ENCODE peak calls at places on chromosomes 6 and 20, in ten cellular contexts. One of them, this sample, is unnamed.

GRCh38 chr6:162181741-162182401 is 545.7 kb downstream of the PRKN start:
- ATAC-seq in T-cell: no peak
- ATAC-seq in activated CD8-positive, alpha-beta T cell treated with anti-CD3 and anti-CD28 coated beads for 36 hours: peak
- ATAC-seq in central memory CD8-positive, alpha-beta T cell: no peak
- ATAC-seq in PC-3: no peak
- ATAC-seq in left colon: no peak
- ATAC-seq in left lung: no peak
- ATAC-seq in heart right ventricle: no peak
- ATAC-seq in activated naive CD4-positive, alpha-beta T cell treated with anti-CD3 and anti-CD28 coated beads, Interleukin-2, amount 50 U/mL, for 72 hours: peak
- ATAC-seq in heart left ventricle: no peak
- ATAC-seq in this sample: no peak

GRCh38 chr6:34595332-34596090 is 39.4 kb upstream of the SPDEF start:
- ATAC-seq in T-cell: no peak
- ATAC-seq in activated CD8-positive, alpha-beta T cell treated with anti-CD3 and anti-CD28 coated beads for 36 hours: no peak
- ATAC-seq in central memory CD8-positive, alpha-beta T cell: no peak
- ATAC-seq in PC-3: peak
- ATAC-seq in left colon: no peak
- ATAC-seq in left lung: no peak
- ATAC-seq in heart right ventricle: no peak
- ATAC-seq in activated naive CD4-positive, alpha-beta T cell treated with anti-CD3 and anti-CD28 coated beads, Interleukin-2, amount 50 U/mL, for 72 hours: no peak
- ATAC-seq in heart left ventricle: no peak
- ATAC-seq in this sample: no peak

GRCh38 chr6:123526128-123526527 is 110.6 kb downstream of the TRDN start:
- ATAC-seq in T-cell: no peak
- ATAC-seq in activated CD8-positive, alpha-beta T cell treated with anti-CD3 and anti-CD28 coated beads for 36 hours: no peak
- ATAC-seq in central memory CD8-positive, alpha-beta T cell: no peak
- ATAC-seq in PC-3: no peak
- ATAC-seq in left colon: no peak
- ATAC-seq in left lung: no peak
- ATAC-seq in heart right ventricle: no peak
- ATAC-seq in activated naive CD4-positive, alpha-beta T cell treated with anti-CD3 and anti-CD28 coated beads, Interleukin-2, amount 50 U/mL, for 72 hours: no peak
- ATAC-seq in heart left ventricle: no peak
- ATAC-seq in this sample: no peak

GRCh38 chr6:90347411-90347841 is 50.8 kb upstream of the BACH2 start:
- ATAC-seq in T-cell: no peak
- ATAC-seq in activated CD8-positive, alpha-beta T cell treated with anti-CD3 and anti-CD28 coated beads for 36 hours: peak
- ATAC-seq in central memory CD8-positive, alpha-beta T cell: no peak
- ATAC-seq in PC-3: no peak
- ATAC-seq in left colon: no peak
- ATAC-seq in left lung: no peak
- ATAC-seq in heart right ventricle: no peak
- ATAC-seq in activated naive CD4-positive, alpha-beta T cell treated with anti-CD3 and anti-CD28 coated beads, Interleukin-2, amount 50 U/mL, for 72 hours: peak
- ATAC-seq in heart left ventricle: no peak
- ATAC-seq in this sample: no peak

GRCh38 chr6:36210157-36210556 is 13.6 kb downstream of the BRPF3 start:
- ATAC-seq in T-cell: no peak
- ATAC-seq in activated CD8-positive, alpha-beta T cell treated with anti-CD3 and anti-CD28 coated beads for 36 hours: no peak
- ATAC-seq in central memory CD8-positive, alpha-beta T cell: no peak
- ATAC-seq in PC-3: no peak
- ATAC-seq in left colon: peak
- ATAC-seq in left lung: no peak
- ATAC-seq in heart right ventricle: no peak
- ATAC-seq in activated naive CD4-positive, alpha-beta T cell treated with anti-CD3 and anti-CD28 coated beads, Interleukin-2, amount 50 U/mL, for 72 hours: no peak
- ATAC-seq in heart left ventricle: no peak
- ATAC-seq in this sample: no peak

GRCh38 chr6:35727935-35728662 is 8.7 kb upstream of the ARMC12 start:
- ATAC-seq in T-cell: peak
- ATAC-seq in activated CD8-positive, alpha-beta T cell treated with anti-CD3 and anti-CD28 coated beads for 36 hours: peak
- ATAC-seq in central memory CD8-positive, alpha-beta T cell: peak
- ATAC-seq in PC-3: peak
- ATAC-seq in left colon: peak
- ATAC-seq in left lung: peak
- ATAC-seq in heart right ventricle: peak
- ATAC-seq in activated naive CD4-positive, alpha-beta T cell treated with anti-CD3 and anti-CD28 coated beads, Interleukin-2, amount 50 U/mL, for 72 hours: peak
- ATAC-seq in heart left ventricle: peak
- ATAC-seq in this sample: peak

GRCh38 chr20:4912380-4913142 is 88.7 kb downstream of the SLC23A2 start:
- ATAC-seq in T-cell: no peak
- ATAC-seq in activated CD8-positive, alpha-beta T cell treated with anti-CD3 and anti-CD28 coated beads for 36 hours: peak
- ATAC-seq in central memory CD8-positive, alpha-beta T cell: no peak
- ATAC-seq in PC-3: no peak
- ATAC-seq in left colon: no peak
- ATAC-seq in left lung: no peak
- ATAC-seq in heart right ventricle: no peak
- ATAC-seq in activated naive CD4-positive, alpha-beta T cell treated with anti-CD3 and anti-CD28 coated beads, Interleukin-2, amount 50 U/mL, for 72 hours: no peak
- ATAC-seq in heart left ventricle: no peak
- ATAC-seq in this sample: no peak

GRCh38 chr20:17568045-17568788 is 1.7 kb upstream of the DSTN start:
- ATAC-seq in T-cell: no peak
- ATAC-seq in activated CD8-positive, alpha-beta T cell treated with anti-CD3 and anti-CD28 coated beads for 36 hours: no peak
- ATAC-seq in central memory CD8-positive, alpha-beta T cell: no peak
- ATAC-seq in PC-3: no peak
- ATAC-seq in left colon: no peak
- ATAC-seq in left lung: no peak
- ATAC-seq in heart right ventricle: no peak
- ATAC-seq in activated naive CD4-positive, alpha-beta T cell treated with anti-CD3 and anti-CD28 coated beads, Interleukin-2, amount 50 U/mL, for 72 hours: no peak
- ATAC-seq in heart left ventricle: no peak
- ATAC-seq in this sample: no peak

GRCh38 chr20:33721391-33722140 is 1.5 kb upstream of the PXMP4 start:
- ATAC-seq in T-cell: no peak
- ATAC-seq in activated CD8-positive, alpha-beta T cell treated with anti-CD3 and anti-CD28 coated beads for 36 hours: no peak
- ATAC-seq in central memory CD8-positive, alpha-beta T cell: no peak
- ATAC-seq in PC-3: no peak
- ATAC-seq in left colon: no peak
- ATAC-seq in left lung: no peak
- ATAC-seq in heart right ventricle: no peak
- ATAC-seq in activated naive CD4-positive, alpha-beta T cell treated with anti-CD3 and anti-CD28 coated beads, Interleukin-2, amount 50 U/mL, for 72 hours: no peak
- ATAC-seq in heart left ventricle: no peak
- ATAC-seq in this sample: no peak

GRCh38 chr20:13694420-13695150 is 55.9 kb upstream of the TASP1 start:
- ATAC-seq in T-cell: no peak
- ATAC-seq in activated CD8-positive, alpha-beta T cell treated with anti-CD3 and anti-CD28 coated beads for 36 hours: no peak
- ATAC-seq in central memory CD8-positive, alpha-beta T cell: no peak
- ATAC-seq in PC-3: no peak
- ATAC-seq in left colon: no peak
- ATAC-seq in left lung: peak
- ATAC-seq in heart right ventricle: no peak
- ATAC-seq in activated naive CD4-positive, alpha-beta T cell treated with anti-CD3 and anti-CD28 coated beads, Interleukin-2, amount 50 U/mL, for 72 hours: no peak
- ATAC-seq in heart left ventricle: no peak
- ATAC-seq in this sample: no peak